ENCODE peak calls at places on chromosomes 3 and 15, in five cellular contexts. B, D, O, Q and Z are unnamed samples.

GRCh38 chr15:71669688-71670087 is 140.7 kb upstream of the NR2E3 start:
- DNase-seq in B (no peak), D (no peak), O (no peak), Q (no peak), Z (no peak)

GRCh38 chr15:56038015-56038414 is 44.6 kb upstream of the NEDD4 start:
- DNase-seq in B (peak), D (no peak), O (peak), Q (peak), Z (no peak)

GRCh38 chr3:60445416-60445815 is 805.8 kb downstream of the FHIT start:
- DNase-seq in B (no peak), D (no peak), O (no peak), Q (no peak), Z (no peak)

GRCh38 chr15:20357139-20358065 is 184.2 kb downstream of the GOLGA6L6 start:
- DNase-seq in B (no peak), D (no peak), O (no peak), Q (no peak), Z (peak)

GRCh38 chr3:113211370-113212154 is at the start of gene BOC:
- DNase-seq in B (peak), D (peak), O (peak), Q (peak), Z (peak)

GRCh38 chr3:66816110-66816761 is 181.9 kb upstream of the KBTBD8 start:
- DNase-seq in B (peak), D (peak), O (peak), Q (peak), Z (peak)

GRCh38 chr3:24657870-24658535 is 163.4 kb upstream of the THRB start:
- DNase-seq in B (no peak), D (no peak), O (no peak), Q (no peak), Z (no peak)

GRCh38 chr15:48936666-48937065 is 27.1 kb downstream of the SHC4 start:
- DNase-seq in B (peak), D (no peak), O (peak), Q (peak), Z (no peak)

GRCh38 chr3:30188713-30189112 is 417.7 kb upstream of the TGFBR2 start:
- DNase-seq in B (peak), D (no peak), O (peak), Q (no peak), Z (peak)

GRCh38 chr15:25019434-25019833 is 64.6 kb downstream of the SNRPN start:
- DNase-seq in B (no peak), D (no peak), O (no peak), Q (no peak), Z (no peak)

GRCh38 chr3:107956991-107957467 is 133.8 kb downstream of the CD47 start:
- DNase-seq in B (peak), D (no peak), O (peak), Q (peak), Z (peak)

GRCh38 chr3:189392969-189393368 is 221.2 kb downstream of the TPRG1 start:
- DNase-seq in B (no peak), D (no peak), O (no peak), Q (no peak), Z (peak)

GRCh38 chr3:136954246-136954645 is 3.5 kb upstream of the IL20RB start:
- DNase-seq in B (peak), D (no peak), O (no peak), Q (peak), Z (no peak)

GRCh38 chr3:197856199-197856816 is 65.3 kb downstream of the LRCH3 start:
- DNase-seq in B (no peak), D (no peak), O (no peak), Q (no peak), Z (no peak)

GRCh38 chr3:12120374-12121140 is 38.2 kb downstream of the TIMP4 start:
- DNase-seq in B (no peak), D (no peak), O (no peak), Q (peak), Z (no peak)

GRCh38 chr15:58752716-58753115 is 3.2 kb upstream of the ADAM10 start:
- DNase-seq in B (no peak), D (no peak), O (no peak), Q (no peak), Z (no peak)

GRCh38 chr3:77142636-77143035 is 102.7 kb downstream of the ROBO2 start:
- DNase-seq in B (no peak), D (no peak), O (no peak), Q (no peak), Z (no peak)

GRCh38 chr15:73950479-73951043 is 24.3 kb downstream of the LOXL1 start:
- DNase-seq in B (peak), D (no peak), O (no peak), Q (no peak), Z (no peak)

GRCh38 chr3:171841620-171842000 is 1.5 kb upstream of the TMEM212 start:
- DNase-seq in B (peak), D (no peak), O (peak), Q (peak), Z (no peak)

GRCh38 chr3:186841637-186842036 is 873 bp upstream of the ADIPOQ start:
- DNase-seq in B (no peak), D (no peak), O (no peak), Q (no peak), Z (no peak)

GRCh38 chr15:57395292-57395691 is 19.0 kb downstream of the CGNL1 start:
- DNase-seq in B (peak), D (no peak), O (peak), Q (peak), Z (peak)

GRCh38 chr15:50953302-50953701 is 44.8 kb downstream of the AP4E1 start:
- DNase-seq in B (peak), D (no peak), O (peak), Q (peak), Z (no peak)

GRCh38 chr3:29064085-29064484 is 216.8 kb upstream of the RBMS3 start:
- DNase-seq in B (peak), D (peak), O (peak), Q (peak), Z (no peak)

GRCh38 chr15:85582076-85582718 is 201.8 kb downstream of the AKAP13 start:
- DNase-seq in B (peak), D (no peak), O (peak), Q (no peak), Z (no peak)

GRCh38 chr3:177320765-177321247 is 123.5 kb upstream of the TBL1XR1 start:
- DNase-seq in B (no peak), D (no peak), O (no peak), Q (no peak), Z (no peak)

GRCh38 chr3:116663161-116663885 is 46.3 kb upstream of the TUSC7 start:
- DNase-seq in B (no peak), D (peak), O (no peak), Q (no peak), Z (no peak)
- H2AFZ ChIP-seq in B (no peak), D (peak), O (no peak), Q (no peak), Z (no peak)

GRCh38 chr3:20100106-20100605 is 59.9 kb downstream of the KAT2B start:
- DNase-seq in B (no peak), D (no peak), O (no peak), Q (no peak), Z (no peak)

GRCh38 chr3:20101041-20101440 is 60.8 kb downstream of the KAT2B start:
- DNase-seq in B (no peak), D (no peak), O (no peak), Q (no peak), Z (no peak)

GRCh38 chr3:20097015-20097414 is 56.8 kb downstream of the KAT2B start:
- DNase-seq in B (no peak), D (no peak), O (no peak), Q (no peak), Z (no peak)

GRCh38 chr3:20096135-20096685 is 56.0 kb downstream of the KAT2B start:
- DNase-seq in B (peak), D (no peak), O (peak), Q (no peak), Z (no peak)

DNA sequence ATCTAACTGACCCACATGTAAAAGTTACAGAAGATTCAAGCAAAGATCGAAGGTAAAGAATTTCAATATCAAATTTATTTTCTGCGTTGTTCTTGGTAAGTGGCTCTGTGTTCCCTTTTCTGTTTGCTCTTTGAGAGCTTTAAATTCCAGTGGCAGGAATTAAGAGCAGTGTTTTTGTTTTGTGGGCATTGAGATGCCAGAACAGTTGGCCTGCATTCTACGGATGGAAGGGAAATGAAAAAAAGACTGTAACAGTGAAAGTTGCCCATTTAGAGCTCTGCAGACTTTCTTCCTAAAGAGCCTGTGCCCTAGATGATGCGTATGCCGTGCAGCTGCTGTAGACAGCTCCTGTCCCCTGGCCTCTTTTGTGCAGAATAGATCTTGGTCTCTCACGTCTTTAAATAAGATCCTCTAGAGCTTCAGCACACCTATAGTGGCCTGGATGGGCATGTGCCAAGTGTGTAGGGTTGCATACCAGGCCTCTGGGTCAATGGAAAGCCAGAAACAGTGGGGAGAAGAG is 58.8 kb downstream of the KAT2B start:
- DNase-seq in B (no peak), D (peak), O (no peak), Q (no peak), Z (no peak)
- H3K4me3 ChIP-seq in B (no peak), D (no peak), O (no peak), Q (no peak), Z (no peak)

GRCh38 chr15:94083467-94083991 is 147.8 kb upstream of the MCTP2 start:
- DNase-seq in B (peak), D (no peak), O (peak), Q (peak), Z (peak)
- H2AFZ ChIP-seq in B (peak), D (no peak), O (peak), Q (no peak), Z (no peak)

DNA sequence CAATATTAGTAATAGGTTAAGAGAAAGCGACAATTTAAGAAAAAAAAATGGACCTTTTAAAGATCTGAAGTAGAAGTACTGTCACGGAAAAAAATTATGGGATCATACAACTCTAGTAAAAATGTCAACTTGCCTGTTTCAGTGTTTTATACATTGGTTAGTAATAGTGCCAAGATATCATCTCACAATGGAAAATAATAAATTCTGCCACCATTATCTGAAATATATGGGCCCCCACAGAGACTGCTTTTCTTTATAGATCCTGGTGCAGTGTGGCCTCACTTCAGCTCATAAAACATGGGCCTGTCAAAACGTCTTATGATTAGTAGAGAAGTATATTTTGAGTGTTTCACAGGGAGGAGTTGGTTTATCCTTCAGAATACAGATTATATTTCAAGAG is 266.3 kb upstream of the EPHA6 start:
- DNase-seq in B (no peak), D (no peak), O (no peak), Q (no peak), Z (no peak)
- H3K4me3 ChIP-seq in B (no peak), D (no peak), O (no peak), Q (no peak), Z (no peak)

GRCh38 chr3:21543380-21544075 is 207.5 kb downstream of the ZNF385D start:
- DNase-seq in B (no peak), D (no peak), O (no peak), Q (no peak), Z (no peak)
- H2AFZ ChIP-seq in B (no peak), D (peak), O (no peak), Q (no peak), Z (no peak)

DNA sequence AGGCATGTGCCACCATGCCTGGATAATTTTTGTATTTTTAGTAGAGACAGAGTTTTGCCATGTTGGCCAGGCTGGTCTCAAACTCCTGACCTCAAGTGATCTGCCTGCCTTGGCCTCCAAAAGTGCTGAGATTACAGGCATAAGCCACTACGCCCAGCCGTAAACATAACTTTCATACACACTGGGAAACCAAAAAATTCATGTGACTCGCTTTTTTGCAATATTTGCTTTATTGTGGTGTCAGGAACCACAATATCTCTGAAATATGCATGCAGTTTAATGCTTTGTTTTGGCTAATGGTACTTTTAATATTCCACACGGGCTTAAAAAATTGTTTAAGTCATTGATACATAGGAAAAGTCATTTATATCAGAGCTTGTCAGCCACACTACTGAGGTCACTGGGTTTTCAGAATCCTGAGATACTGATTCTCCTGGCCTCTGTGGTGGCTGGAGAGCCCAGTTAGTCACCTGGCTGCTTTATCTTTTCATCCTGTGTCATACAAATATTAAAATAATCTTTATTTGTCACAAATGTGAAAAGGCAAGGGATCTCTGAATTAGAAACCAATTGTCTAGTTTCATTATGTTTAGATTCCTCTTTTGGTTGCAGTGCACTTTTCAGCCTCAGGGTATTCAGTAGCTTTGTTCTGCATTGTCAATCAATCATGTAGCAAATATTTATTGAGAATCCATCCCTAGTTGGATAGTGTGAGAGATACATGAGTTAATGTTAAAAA is 10.0 kb downstream of the TMEM62 start:
- DNase-seq in B (no peak), D (no peak), O (peak), Q (no peak), Z (no peak)
- H3K4me3 ChIP-seq in B (no peak), D (no peak), O (no peak), Q (no peak), Z (no peak)

DNA sequence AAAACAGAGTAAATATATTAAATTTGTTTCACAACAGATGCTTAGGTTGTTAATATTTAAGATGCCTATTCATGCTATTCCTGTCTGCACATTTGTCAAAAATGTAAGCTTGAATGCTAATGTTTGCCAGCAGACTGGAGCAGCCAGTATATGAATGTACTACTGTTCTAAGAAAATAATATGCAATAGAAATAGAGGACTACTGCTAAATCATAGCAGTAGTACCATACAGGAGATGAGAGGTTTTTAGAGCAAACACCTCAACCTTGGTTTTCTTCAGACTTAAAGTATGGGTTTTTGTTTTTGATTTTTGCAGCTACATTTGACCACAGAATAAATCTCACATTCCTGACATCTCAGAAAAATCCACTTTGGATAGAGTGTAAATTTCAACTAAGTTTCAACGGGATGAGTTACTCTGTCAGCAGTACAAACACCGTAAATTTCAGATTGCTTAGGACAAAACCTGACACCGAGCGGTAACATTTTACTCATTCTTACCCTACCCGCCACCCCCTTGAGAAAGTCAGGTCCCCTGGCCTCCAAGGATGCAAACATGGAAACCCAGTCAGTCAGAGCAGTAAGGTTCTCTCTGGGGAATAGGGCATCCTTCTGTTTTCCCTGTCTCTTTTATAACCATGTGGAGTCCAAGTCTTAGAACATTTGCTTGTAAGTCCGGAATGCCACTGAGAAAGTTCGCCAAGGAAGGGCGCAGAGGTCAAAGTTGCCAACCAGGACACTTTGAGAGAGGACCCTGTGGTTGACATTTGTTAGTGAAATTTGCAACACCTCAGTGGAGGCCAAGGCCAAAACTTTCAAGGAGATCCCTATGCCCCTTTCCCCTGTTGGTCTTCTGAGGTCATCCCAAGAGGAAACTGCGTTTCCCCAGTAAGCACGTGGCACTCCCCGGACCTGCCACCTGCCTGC is 17.9 kb upstream of the SATB1 start:
- DNase-seq in B (no peak), D (peak), O (no peak), Q (no peak), Z (no peak)
- H2AFZ ChIP-seq in B (peak), D (no peak), O (peak), Q (no peak), Z (peak)

GRCh38 chr15:45187578-45187893 is 230 bp downstream of the SHF start:
- DNase-seq in B (no peak), D (no peak), O (no peak), Q (no peak), Z (no peak)
- H3K4me3 ChIP-seq in B (peak), D (peak), O (peak), Q (peak), Z (peak)